ENCODE peak calls at places on chromosomes 1 and 21, in six cellular contexts. One of them, this sample, is unnamed. For H3K9me3, the result is how much of the 10 kb centered on the place peaks cover.

GRCh38 chr21:33126569-33126968 is 56.6 kb downstream of the OLIG1 start:
- DNase-seq in esophagus squamous epithelium: no peak
- DNase-seq in tibial nerve: no peak
- DNase-seq in Peyer's patch: no peak
- DNase-seq in A549: no peak
- DNase-seq in esophagus muscularis mucosa: no peak
- DNase-seq in this sample: no peak

GRCh38 chr1:23563003-23563402 is 3.7 kb upstream of the ID3 start:
- DNase-seq in esophagus muscularis mucosa: no peak
- DNase-seq in A549: no peak
- DNase-seq in esophagus squamous epithelium: no peak
- DNase-seq in tibial nerve: no peak
- DNase-seq in Peyer's patch: no peak
- DNase-seq in this sample: no peak

GRCh38 chr1:180631197-180631765 is 541 bp upstream of the XPR1 start:
- DNase-seq in A549: no peak
- DNase-seq in tibial nerve: no peak
- DNase-seq in esophagus squamous epithelium: no peak
- DNase-seq in Peyer's patch: peak
- DNase-seq in esophagus muscularis mucosa: no peak
- DNase-seq in this sample: no peak

GRCh38 chr1:179036844-179037465 is 11.3 kb downstream of the FAM20B start:
- DNase-seq in tibial nerve: no peak
- DNase-seq in esophagus squamous epithelium: no peak
- DNase-seq in esophagus muscularis mucosa: no peak
- DNase-seq in Peyer's patch: no peak
- DNase-seq in A549: no peak
- DNase-seq in this sample: no peak

GRCh38 chr1:24905355-24905978 is 24.6 kb downstream of the RUNX3 start:
- DNase-seq in esophagus muscularis mucosa: no peak
- DNase-seq in Peyer's patch: peak
- DNase-seq in A549: no peak
- DNase-seq in esophagus squamous epithelium: no peak
- DNase-seq in tibial nerve: no peak
- DNase-seq in this sample: peak

GRCh38 chr1:31785020-31785946 is 21.1 kb upstream of the ADGRB2 start:
- DNase-seq in tibial nerve: no peak
- DNase-seq in esophagus squamous epithelium: no peak
- DNase-seq in A549: no peak
- DNase-seq in esophagus muscularis mucosa: no peak
- DNase-seq in Peyer's patch: peak
- DNase-seq in this sample: no peak

GRCh38 chr1:20847619-20848080 is 60.5 kb upstream of the HP1BP3 start:
- DNase-seq in esophagus squamous epithelium: no peak
- DNase-seq in tibial nerve: no peak
- DNase-seq in esophagus muscularis mucosa: no peak
- DNase-seq in A549: peak
- DNase-seq in Peyer's patch: no peak
- DNase-seq in this sample: no peak

GRCh38 chr1:19062258-19063029 is 106.0 kb upstream of the IFFO2 start:
- DNase-seq in esophagus squamous epithelium: no peak
- DNase-seq in Peyer's patch: no peak
- DNase-seq in A549: no peak
- DNase-seq in esophagus muscularis mucosa: no peak
- DNase-seq in tibial nerve: no peak
- DNase-seq in this sample: no peak

GRCh38 chr1:154598871-154599635 is 8.9 kb downstream of the ADAR start:
- DNase-seq in tibial nerve: no peak
- DNase-seq in esophagus squamous epithelium: no peak
- DNase-seq in Peyer's patch: no peak
- DNase-seq in A549: no peak
- DNase-seq in esophagus muscularis mucosa: no peak
- DNase-seq in this sample: no peak

GRCh38 chr21:42248783-42249597 is 30.1 kb downstream of the ABCG1 start:
- DNase-seq in esophagus squamous epithelium: no peak
- DNase-seq in A549: no peak
- DNase-seq in Peyer's patch: no peak
- DNase-seq in tibial nerve: no peak
- DNase-seq in esophagus muscularis mucosa: no peak
- DNase-seq in this sample: no peak

GRCh38 chr1:211825990-211826389 is 4.6 kb downstream of the LPGAT1 start:
- DNase-seq in A549: no peak
- DNase-seq in tibial nerve: no peak
- DNase-seq in Peyer's patch: no peak
- DNase-seq in esophagus muscularis mucosa: no peak
- DNase-seq in esophagus squamous epithelium: no peak
- DNase-seq in this sample: no peak

GRCh38 chr1:247110627-247111258 is 6.6 kb upstream of the ZNF669 start:
- DNase-seq in Peyer's patch: no peak
- DNase-seq in esophagus muscularis mucosa: peak
- DNase-seq in esophagus squamous epithelium: no peak
- DNase-seq in A549: no peak
- DNase-seq in tibial nerve: peak
- DNase-seq in this sample: no peak

GRCh38 chr21:33270986-33271385 is 4.8 kb downstream of the IL10RB start:
- DNase-seq in esophagus muscularis mucosa: no peak
- DNase-seq in tibial nerve: no peak
- DNase-seq in A549: no peak
- DNase-seq in Peyer's patch: no peak
- DNase-seq in esophagus squamous epithelium: no peak
- DNase-seq in this sample: no peak

GRCh38 chr1:181155339-181155738 is 66.8 kb downstream of the IER5 start:
- DNase-seq in A549: no peak
- DNase-seq in esophagus muscularis mucosa: no peak
- DNase-seq in Peyer's patch: no peak
- DNase-seq in tibial nerve: no peak
- DNase-seq in esophagus squamous epithelium: no peak
- DNase-seq in this sample: no peak

GRCh38 chr1:225469051-225469450 is 41.2 kb upstream of the LBR start:
- DNase-seq in tibial nerve: no peak
- DNase-seq in esophagus muscularis mucosa: no peak
- DNase-seq in esophagus squamous epithelium: no peak
- DNase-seq in Peyer's patch: no peak
- DNase-seq in A549: no peak
- DNase-seq in this sample: no peak

GRCh38 chr1:2913091-2913490 is 108.2 kb upstream of the ACTRT2 start:
- DNase-seq in esophagus muscularis mucosa: no peak
- DNase-seq in esophagus squamous epithelium: no peak
- DNase-seq in Peyer's patch: no peak
- DNase-seq in tibial nerve: no peak
- DNase-seq in A549: no peak
- DNase-seq in this sample: no peak
- H3K9me3 ChIP-seq in esophagus muscularis mucosa: under half
- H3K9me3 ChIP-seq in esophagus squamous epithelium: under half
- H3K9me3 ChIP-seq in Peyer's patch: under half
- H3K9me3 ChIP-seq in tibial nerve: under half
- H3K9me3 ChIP-seq in A549: under half
- H3K9me3 ChIP-seq in this sample: under half

DNA sequence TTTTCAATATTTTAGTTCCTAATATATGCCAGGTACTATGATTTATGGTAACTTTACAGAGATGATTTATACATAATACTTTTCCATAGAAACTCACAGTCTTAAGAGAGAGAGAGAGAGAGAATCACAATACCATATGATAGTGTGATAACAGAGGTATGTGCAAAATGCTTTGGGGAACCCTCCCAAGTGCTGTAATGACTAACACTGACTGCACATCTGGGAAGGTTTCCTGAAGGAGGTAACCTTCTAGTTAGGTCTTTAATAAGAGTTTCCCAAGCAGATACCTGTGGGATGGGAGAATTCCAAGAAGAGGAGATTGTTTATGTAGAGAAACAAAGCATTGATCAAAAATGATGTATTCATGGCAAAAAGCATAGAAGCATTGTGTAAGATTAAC is 34.6 kb upstream of the PIGC start:
- DNase-seq in tibial nerve: no peak
- DNase-seq in Peyer's patch: no peak
- DNase-seq in esophagus squamous epithelium: no peak
- DNase-seq in esophagus muscularis mucosa: no peak
- DNase-seq in A549: no peak
- DNase-seq in this sample: no peak
- TF ChIP-seq POLR2A in tibial nerve: no peak
- TF ChIP-seq POLR2A in Peyer's patch: no peak
- TF ChIP-seq POLR2A in esophagus squamous epithelium: no peak
- TF ChIP-seq POLR2A in esophagus muscularis mucosa: no peak
- TF ChIP-seq POLR2A in A549: no peak
- TF ChIP-seq POLR2A in this sample: no peak

GRCh38 chr1:156655904-156656516 is 14.1 kb downstream of the BCAN start:
- DNase-seq in esophagus squamous epithelium: no peak
- DNase-seq in esophagus muscularis mucosa: no peak
- DNase-seq in Peyer's patch: no peak
- DNase-seq in A549: no peak
- DNase-seq in tibial nerve: no peak
- DNase-seq in this sample: no peak

GRCh38 chr1:156657971-156658319 is 16.0 kb downstream of the BCAN start:
- DNase-seq in esophagus muscularis mucosa: no peak
- DNase-seq in esophagus squamous epithelium: no peak
- DNase-seq in tibial nerve: no peak
- DNase-seq in Peyer's patch: no peak
- DNase-seq in A549: no peak
- DNase-seq in this sample: no peak

GRCh38 chr1:156655151-156655903 is 13.4 kb downstream of the BCAN start:
- DNase-seq in A549: no peak
- DNase-seq in esophagus muscularis mucosa: no peak
- DNase-seq in esophagus squamous epithelium: no peak
- DNase-seq in tibial nerve: no peak
- DNase-seq in Peyer's patch: no peak
- DNase-seq in this sample: no peak

GRCh38 chr1:156657161-156657970 is 15.4 kb downstream of the BCAN start:
- DNase-seq in Peyer's patch: peak
- DNase-seq in esophagus squamous epithelium: no peak
- DNase-seq in A549: peak
- DNase-seq in tibial nerve: peak
- DNase-seq in esophagus muscularis mucosa: no peak
- DNase-seq in this sample: peak

DNA sequence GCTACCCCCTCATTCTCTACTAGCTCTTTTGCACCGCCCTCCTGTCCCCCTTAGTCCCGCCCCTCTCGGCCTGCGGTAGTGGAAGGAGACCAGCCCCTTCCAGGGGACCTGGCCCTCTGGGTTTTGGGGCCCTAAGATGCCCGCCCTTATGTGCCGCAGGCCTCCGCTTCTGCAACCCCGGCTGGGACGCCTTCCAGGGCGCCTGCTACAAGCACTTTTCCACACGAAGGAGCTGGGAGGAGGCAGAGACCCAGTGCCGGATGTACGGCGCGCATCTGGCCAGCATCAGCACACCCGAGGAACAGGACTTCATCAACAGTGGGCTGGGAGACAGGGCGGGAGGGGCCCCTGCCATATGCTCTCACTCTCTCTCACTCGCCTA is 14.9 kb downstream of the BCAN start:
- DNase-seq in tibial nerve: no peak
- DNase-seq in esophagus squamous epithelium: no peak
- DNase-seq in Peyer's patch: no peak
- DNase-seq in esophagus muscularis mucosa: no peak
- DNase-seq in A549: no peak
- DNase-seq in this sample: no peak
- H3K4me3 ChIP-seq in tibial nerve: peak
- H3K4me3 ChIP-seq in esophagus squamous epithelium: peak
- H3K4me3 ChIP-seq in Peyer's patch: peak
- H3K4me3 ChIP-seq in esophagus muscularis mucosa: peak
- H3K4me3 ChIP-seq in A549: no peak
- H3K4me3 ChIP-seq in this sample: peak

GRCh38 chr1:2861143-2861987 is 59.9 kb upstream of the TTC34 start:
- DNase-seq in A549: no peak
- DNase-seq in esophagus squamous epithelium: no peak
- DNase-seq in esophagus muscularis mucosa: no peak
- DNase-seq in Peyer's patch: no peak
- DNase-seq in tibial nerve: no peak
- DNase-seq in this sample: no peak

GRCh38 chr1:2861988-2862430 is 60.5 kb upstream of the TTC34 start:
- DNase-seq in tibial nerve: no peak
- DNase-seq in Peyer's patch: no peak
- DNase-seq in esophagus squamous epithelium: no peak
- DNase-seq in A549: no peak
- DNase-seq in esophagus muscularis mucosa: no peak
- DNase-seq in this sample: no peak

GRCh38 chr1:2859219-2859880 is 57.9 kb upstream of the TTC34 start:
- DNase-seq in A549: no peak
- DNase-seq in tibial nerve: no peak
- DNase-seq in esophagus muscularis mucosa: no peak
- DNase-seq in esophagus squamous epithelium: no peak
- DNase-seq in Peyer's patch: no peak
- DNase-seq in this sample: no peak

GRCh38 chr1:2859881-2860430 is 58.5 kb upstream of the TTC34 start:
- DNase-seq in esophagus muscularis mucosa: no peak
- DNase-seq in A549: no peak
- DNase-seq in tibial nerve: no peak
- DNase-seq in esophagus squamous epithelium: no peak
- DNase-seq in Peyer's patch: no peak
- DNase-seq in this sample: no peak

GRCh38 chr1:2860476-2861142 is 59.1 kb upstream of the TTC34 start:
- DNase-seq in esophagus squamous epithelium: no peak
- DNase-seq in esophagus muscularis mucosa: no peak
- DNase-seq in A549: no peak
- DNase-seq in tibial nerve: no peak
- DNase-seq in Peyer's patch: no peak
- DNase-seq in this sample: no peak
- H3K9me3 ChIP-seq in esophagus squamous epithelium: under half
- H3K9me3 ChIP-seq in esophagus muscularis mucosa: under half
- H3K9me3 ChIP-seq in A549: under half
- H3K9me3 ChIP-seq in tibial nerve: under half
- H3K9me3 ChIP-seq in Peyer's patch: under half
- H3K9me3 ChIP-seq in this sample: under half

DNA sequence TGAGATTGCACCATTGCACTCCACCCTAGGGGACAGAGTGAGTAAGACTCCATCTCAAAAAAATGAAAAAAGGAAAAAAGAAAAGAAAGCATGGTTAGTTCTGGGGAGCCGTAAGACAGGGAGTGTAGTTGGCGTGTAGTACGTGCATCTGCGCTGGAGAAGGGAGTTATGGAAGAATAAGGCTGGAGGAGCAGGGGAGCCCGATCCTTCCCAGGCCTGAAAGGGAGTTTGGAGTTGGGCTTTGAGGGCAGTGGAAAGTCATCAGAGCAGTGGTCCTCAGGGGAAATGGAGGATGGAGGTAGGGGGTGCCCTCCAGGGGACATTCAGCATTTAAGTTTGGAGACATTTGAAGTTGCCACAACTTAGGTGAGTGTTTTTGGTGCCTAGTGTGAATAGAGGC is 11.3 kb upstream of the TMEM201 start:
- DNase-seq in esophagus squamous epithelium: no peak
- DNase-seq in esophagus muscularis mucosa: no peak
- DNase-seq in Peyer's patch: no peak
- DNase-seq in A549: no peak
- DNase-seq in tibial nerve: no peak
- DNase-seq in this sample: no peak
- TF ChIP-seq POLR2A in esophagus squamous epithelium: no peak
- TF ChIP-seq POLR2A in esophagus muscularis mucosa: no peak
- TF ChIP-seq POLR2A in Peyer's patch: no peak
- TF ChIP-seq POLR2A in A549: no peak
- TF ChIP-seq POLR2A in tibial nerve: no peak
- TF ChIP-seq POLR2A in this sample: no peak

This sample was measured in stomach.